ENCODE peak calls at places on chromosomes 13 and 19, in nine cellular contexts. One of them, this sample, is unnamed.

GRCh38 chr13:38686635-38687245 is at the start of gene FREM2:
- DNase-seq in caudate nucleus: no peak
- DNase-seq in GM23338: peak
- DNase-seq in CD4-positive, alpha-beta T cell: no peak
- DNase-seq in RWPE1: peak
- DNase-seq in uterus: peak
- DNase-seq in tibial nerve: no peak
- DNase-seq in heart right ventricle: no peak
- DNase-seq in keratinocyte: no peak
- DNase-seq in this sample: peak

GRCh38 chr19:1441022-1441426 is 2.8 kb downstream of the RPS15 start:
- DNase-seq in caudate nucleus: no peak
- DNase-seq in GM23338: no peak
- DNase-seq in CD4-positive, alpha-beta T cell: no peak
- DNase-seq in RWPE1: no peak
- DNase-seq in uterus: no peak
- DNase-seq in tibial nerve: no peak
- DNase-seq in heart right ventricle: no peak
- DNase-seq in keratinocyte: no peak
- DNase-seq in this sample: no peak

GRCh38 chr19:51571599-51571998 is 516 bp downstream of the ZNF175 start:
- DNase-seq in caudate nucleus: no peak
- DNase-seq in GM23338: no peak
- DNase-seq in CD4-positive, alpha-beta T cell: no peak
- DNase-seq in RWPE1: peak
- DNase-seq in uterus: no peak
- DNase-seq in tibial nerve: no peak
- DNase-seq in heart right ventricle: no peak
- DNase-seq in keratinocyte: no peak
- DNase-seq in this sample: no peak

GRCh38 chr13:20814224-20814910 is 40.6 kb upstream of the EEF1AKMT1 start:
- DNase-seq in caudate nucleus: no peak
- DNase-seq in GM23338: no peak
- DNase-seq in CD4-positive, alpha-beta T cell: no peak
- DNase-seq in RWPE1: peak
- DNase-seq in uterus: peak
- DNase-seq in tibial nerve: peak
- DNase-seq in heart right ventricle: peak
- DNase-seq in keratinocyte: no peak
- DNase-seq in this sample: peak

GRCh38 chr13:28552288-28552687 is 57.4 kb upstream of the FLT1 start:
- DNase-seq in caudate nucleus: no peak
- DNase-seq in GM23338: no peak
- DNase-seq in CD4-positive, alpha-beta T cell: no peak
- DNase-seq in RWPE1: no peak
- DNase-seq in uterus: no peak
- DNase-seq in tibial nerve: no peak
- DNase-seq in heart right ventricle: no peak
- DNase-seq in keratinocyte: no peak
- DNase-seq in this sample: no peak

GRCh38 chr13:105979586-105979985 is 555.9 kb downstream of the EFNB2 start:
- DNase-seq in caudate nucleus: no peak
- DNase-seq in GM23338: no peak
- DNase-seq in CD4-positive, alpha-beta T cell: no peak
- DNase-seq in RWPE1: peak
- DNase-seq in uterus: no peak
- DNase-seq in tibial nerve: no peak
- DNase-seq in heart right ventricle: no peak
- DNase-seq in keratinocyte: no peak
- DNase-seq in this sample: no peak

GRCh38 chr19:33063356-33064116 is 1.2 kb downstream of the RHPN2 start:
- DNase-seq in caudate nucleus: no peak
- DNase-seq in GM23338: peak
- DNase-seq in CD4-positive, alpha-beta T cell: no peak
- DNase-seq in RWPE1: peak
- DNase-seq in uterus: peak
- DNase-seq in tibial nerve: no peak
- DNase-seq in heart right ventricle: no peak
- DNase-seq in keratinocyte: no peak
- DNase-seq in this sample: no peak

GRCh38 chr13:28181413-28181812 is 43.1 kb downstream of the PAN3 start:
- DNase-seq in caudate nucleus: no peak
- DNase-seq in GM23338: no peak
- DNase-seq in CD4-positive, alpha-beta T cell: no peak
- DNase-seq in RWPE1: peak
- DNase-seq in uterus: no peak
- DNase-seq in tibial nerve: no peak
- DNase-seq in heart right ventricle: no peak
- DNase-seq in keratinocyte: peak
- DNase-seq in this sample: no peak

GRCh38 chr13:40518481-40518882 is 148.0 kb downstream of the FOXO1 start:
- DNase-seq in caudate nucleus: no peak
- DNase-seq in GM23338: no peak
- DNase-seq in CD4-positive, alpha-beta T cell: no peak
- DNase-seq in RWPE1: no peak
- DNase-seq in uterus: no peak
- DNase-seq in tibial nerve: no peak
- DNase-seq in heart right ventricle: no peak
- DNase-seq in keratinocyte: no peak
- DNase-seq in this sample: no peak

GRCh38 chr13:44313674-44314073 is 60.0 kb upstream of the SERP2 start:
- DNase-seq in caudate nucleus: no peak
- DNase-seq in GM23338: no peak
- DNase-seq in CD4-positive, alpha-beta T cell: no peak
- DNase-seq in RWPE1: peak
- DNase-seq in uterus: no peak
- DNase-seq in tibial nerve: no peak
- DNase-seq in heart right ventricle: no peak
- DNase-seq in keratinocyte: no peak
- DNase-seq in this sample: no peak

GRCh38 chr13:36519432-36519831 is 87.1 kb downstream of the CCNA1 start:
- DNase-seq in caudate nucleus: no peak
- DNase-seq in GM23338: peak
- DNase-seq in CD4-positive, alpha-beta T cell: no peak
- DNase-seq in RWPE1: no peak
- DNase-seq in uterus: no peak
- DNase-seq in tibial nerve: no peak
- DNase-seq in heart right ventricle: no peak
- DNase-seq in keratinocyte: no peak
- DNase-seq in this sample: no peak
- H3K27ac ChIP-seq in caudate nucleus: no peak
- H3K27ac ChIP-seq in GM23338: peak
- H3K27ac ChIP-seq in CD4-positive, alpha-beta T cell: no peak
- H3K27ac ChIP-seq in RWPE1: no peak
- H3K27ac ChIP-seq in uterus: no peak
- H3K27ac ChIP-seq in tibial nerve: no peak
- H3K27ac ChIP-seq in heart right ventricle: no peak
- H3K27ac ChIP-seq in keratinocyte: no peak
- H3K27ac ChIP-seq in this sample: no peak

DNA sequence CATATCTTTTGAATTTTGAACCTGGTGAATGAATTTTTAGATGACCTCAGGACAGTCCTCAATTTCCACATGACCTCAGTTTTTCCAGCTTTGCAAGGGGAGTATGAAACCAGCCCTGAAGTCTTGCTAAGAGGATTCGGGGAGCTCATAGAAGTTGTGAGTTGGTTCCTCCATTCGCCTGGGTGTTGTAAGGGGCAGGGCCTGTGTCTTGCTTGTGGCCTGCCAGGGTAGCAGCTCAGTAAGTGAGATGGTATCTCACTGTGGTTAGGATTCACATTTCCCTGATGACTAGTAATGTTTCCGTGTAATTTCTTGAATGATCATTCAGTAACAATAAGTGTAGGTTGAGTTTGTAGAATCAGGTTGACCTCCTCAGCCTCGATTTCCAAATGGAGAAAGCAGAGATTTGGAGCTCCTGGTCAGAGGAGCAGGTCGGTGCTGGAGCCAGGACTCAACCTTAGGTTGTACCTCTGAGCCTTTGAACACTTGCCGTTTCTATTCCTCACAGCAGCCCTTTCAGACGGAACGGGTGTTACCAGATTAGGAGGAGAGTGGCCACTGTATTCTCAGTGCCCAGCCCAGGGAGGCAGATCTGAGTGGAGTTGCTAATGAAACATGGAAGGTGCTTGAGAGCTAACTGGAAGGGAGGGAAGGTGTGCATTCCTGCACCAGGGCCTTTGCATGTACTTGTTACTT is 14.6 kb downstream of the NACC1 start:
- DNase-seq in caudate nucleus: no peak
- DNase-seq in GM23338: no peak
- DNase-seq in CD4-positive, alpha-beta T cell: no peak
- DNase-seq in RWPE1: no peak
- DNase-seq in uterus: no peak
- DNase-seq in tibial nerve: no peak
- DNase-seq in heart right ventricle: no peak
- DNase-seq in keratinocyte: no peak
- DNase-seq in this sample: no peak
- H3K27ac ChIP-seq in caudate nucleus: peak
- H3K27ac ChIP-seq in GM23338: peak
- H3K27ac ChIP-seq in CD4-positive, alpha-beta T cell: no peak
- H3K27ac ChIP-seq in RWPE1: peak
- H3K27ac ChIP-seq in uterus: no peak
- H3K27ac ChIP-seq in tibial nerve: no peak
- H3K27ac ChIP-seq in heart right ventricle: no peak
- H3K27ac ChIP-seq in keratinocyte: no peak
- H3K27ac ChIP-seq in this sample: no peak

GRCh38 chr13:98371624-98372023 is 194.6 kb upstream of the RNF113B start:
- DNase-seq in caudate nucleus: no peak
- DNase-seq in GM23338: no peak
- DNase-seq in CD4-positive, alpha-beta T cell: no peak
- DNase-seq in RWPE1: no peak
- DNase-seq in uterus: no peak
- DNase-seq in tibial nerve: no peak
- DNase-seq in heart right ventricle: no peak
- DNase-seq in keratinocyte: no peak
- DNase-seq in this sample: no peak

GRCh38 chr13:98372886-98373285 is 195.8 kb upstream of the RNF113B start:
- DNase-seq in caudate nucleus: no peak
- DNase-seq in GM23338: peak
- DNase-seq in CD4-positive, alpha-beta T cell: no peak
- DNase-seq in RWPE1: no peak
- DNase-seq in uterus: no peak
- DNase-seq in tibial nerve: no peak
- DNase-seq in heart right ventricle: no peak
- DNase-seq in keratinocyte: no peak
- DNase-seq in this sample: no peak

GRCh38 chr13:98368019-98368418 is 190.9 kb upstream of the RNF113B start:
- DNase-seq in caudate nucleus: no peak
- DNase-seq in GM23338: no peak
- DNase-seq in CD4-positive, alpha-beta T cell: no peak
- DNase-seq in RWPE1: no peak
- DNase-seq in uterus: no peak
- DNase-seq in tibial nerve: no peak
- DNase-seq in heart right ventricle: no peak
- DNase-seq in keratinocyte: no peak
- DNase-seq in this sample: no peak

GRCh38 chr13:98370261-98370660 is 193.2 kb upstream of the RNF113B start:
- DNase-seq in caudate nucleus: no peak
- DNase-seq in GM23338: no peak
- DNase-seq in CD4-positive, alpha-beta T cell: no peak
- DNase-seq in RWPE1: no peak
- DNase-seq in uterus: no peak
- DNase-seq in tibial nerve: no peak
- DNase-seq in heart right ventricle: no peak
- DNase-seq in keratinocyte: no peak
- DNase-seq in this sample: no peak

DNA sequence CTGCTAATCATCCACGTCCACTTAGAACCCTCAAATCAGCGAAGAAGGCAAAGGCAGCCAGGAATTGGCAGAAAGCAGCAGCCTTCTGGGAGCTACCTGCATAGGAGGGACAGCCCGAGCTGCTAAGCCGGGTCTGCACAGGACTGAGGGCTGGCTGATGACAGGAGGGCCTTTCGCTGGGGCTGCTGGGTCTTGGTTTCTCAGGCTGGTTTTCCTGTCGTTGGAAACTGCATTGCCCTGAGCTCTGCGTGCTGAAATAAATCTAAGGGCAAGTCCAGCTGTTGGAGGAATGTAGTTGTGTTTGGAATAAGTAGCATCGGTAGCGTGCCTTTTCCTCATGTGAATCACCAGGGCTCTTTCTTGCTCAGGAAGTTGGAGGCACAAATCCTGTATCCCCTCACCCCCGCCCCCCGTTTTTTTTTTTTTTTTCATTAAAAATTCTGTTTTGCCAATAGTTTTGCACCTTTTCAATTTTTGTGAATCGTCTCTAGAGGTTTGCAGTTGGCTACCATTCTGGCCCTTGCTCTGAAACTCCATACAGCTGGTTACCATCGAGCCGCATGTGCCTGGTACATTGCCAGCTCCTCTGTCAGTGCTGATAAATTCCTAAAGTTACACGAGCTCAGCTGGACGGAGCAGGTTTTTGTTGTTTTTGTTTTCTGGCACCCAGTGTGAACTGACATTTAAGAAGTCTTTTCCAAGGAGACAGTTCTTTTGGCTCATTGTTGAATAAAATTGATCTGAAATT is 193.9 kb upstream of the RNF113B start:
- DNase-seq in caudate nucleus: no peak
- DNase-seq in GM23338: no peak
- DNase-seq in CD4-positive, alpha-beta T cell: no peak
- DNase-seq in RWPE1: no peak
- DNase-seq in uterus: peak
- DNase-seq in tibial nerve: no peak
- DNase-seq in heart right ventricle: peak
- DNase-seq in keratinocyte: no peak
- DNase-seq in this sample: peak
- H3K27ac ChIP-seq in caudate nucleus: no peak
- H3K27ac ChIP-seq in GM23338: peak
- H3K27ac ChIP-seq in CD4-positive, alpha-beta T cell: no peak
- H3K27ac ChIP-seq in RWPE1: no peak
- H3K27ac ChIP-seq in uterus: no peak
- H3K27ac ChIP-seq in tibial nerve: no peak
- H3K27ac ChIP-seq in heart right ventricle: no peak
- H3K27ac ChIP-seq in keratinocyte: no peak
- H3K27ac ChIP-seq in this sample: no peak

DNA sequence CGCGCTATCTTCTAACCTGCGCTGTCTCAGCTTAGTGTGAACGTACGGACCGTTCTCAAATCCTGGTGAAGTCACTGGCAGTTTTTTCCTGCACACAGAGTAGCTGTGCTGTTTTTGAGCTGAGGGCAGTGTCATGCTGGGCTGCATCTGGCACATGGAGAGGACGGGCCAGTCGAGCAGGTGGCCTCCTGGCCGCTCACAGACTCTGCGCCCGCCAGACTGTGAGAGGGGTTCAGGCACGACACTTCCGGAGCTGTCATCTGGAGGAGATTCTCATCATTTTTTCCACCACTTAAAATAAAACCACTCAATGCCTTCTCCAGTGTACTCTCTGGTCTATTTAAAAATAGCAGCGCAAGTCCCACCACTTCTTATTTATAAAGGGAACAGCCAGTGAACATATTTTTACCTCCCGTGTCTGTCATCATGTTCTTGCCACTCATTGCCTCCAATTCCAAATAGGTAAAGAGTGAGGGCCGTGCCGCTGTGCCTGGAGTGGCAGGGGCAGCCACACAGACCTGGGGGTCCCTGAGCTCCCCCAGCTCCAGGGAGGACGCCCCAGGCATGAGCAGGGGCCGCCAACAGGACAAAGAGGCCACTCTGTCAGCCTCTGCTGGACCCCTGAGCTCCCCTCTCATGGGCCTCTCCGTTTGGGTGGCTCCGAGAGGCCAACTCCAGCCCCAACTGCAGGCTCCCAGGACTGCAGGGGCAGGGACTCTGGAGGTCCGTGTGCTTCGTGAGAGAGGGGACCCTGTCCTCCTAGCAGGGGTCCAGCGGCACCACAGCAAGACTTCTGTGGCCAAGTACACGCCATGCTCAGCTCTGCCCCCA is 36.9 kb upstream of the GRTP1 start:
- DNase-seq in caudate nucleus: no peak
- DNase-seq in GM23338: no peak
- DNase-seq in CD4-positive, alpha-beta T cell: no peak
- DNase-seq in RWPE1: no peak
- DNase-seq in uterus: no peak
- DNase-seq in tibial nerve: no peak
- DNase-seq in heart right ventricle: peak
- DNase-seq in keratinocyte: no peak
- DNase-seq in this sample: peak
- H3K27ac ChIP-seq in caudate nucleus: no peak
- H3K27ac ChIP-seq in GM23338: no peak
- H3K27ac ChIP-seq in CD4-positive, alpha-beta T cell: no peak
- H3K27ac ChIP-seq in RWPE1: no peak
- H3K27ac ChIP-seq in uterus: no peak
- H3K27ac ChIP-seq in tibial nerve: peak
- H3K27ac ChIP-seq in heart right ventricle: peak
- H3K27ac ChIP-seq in keratinocyte: no peak
- H3K27ac ChIP-seq in this sample: peak

This sample was measured in right cardiac atrium.